ENCODE peak calls at places on chromosomes 13 and 19, in four cellular contexts. B is adrenal gland, V is cardiac fibroblast, F is neural progenitor cell. U is an unnamed sample.

GRCh38 chr13:110340812-110341444 is 33.8 kb downstream of the COL4A2 start:
- DNase-seq in F (no peak), B (peak), V (peak), U (peak)

GRCh38 chr13:60137911-60138570 is 25.7 kb downstream of the DIAPH3 start:
- DNase-seq in B (no peak), V (no peak), F (no peak), U (no peak)

GRCh38 chr13:109412232-109412935 is 374.0 kb downstream of the IRS2 start:
- DNase-seq in F (peak), V (peak), B (peak), U (no peak)

GRCh38 chr19:47005873-47006272 is 13.8 kb upstream of the NPAS1 start:
- DNase-seq in B (no peak), F (no peak), V (no peak), U (peak)

GRCh38 chr13:19888799-19889198 is 25.4 kb upstream of the ZMYM5 start:
- DNase-seq in V (peak), B (no peak), F (no peak), U (peak)

GRCh38 chr13:42153371-42153770 is 104.9 kb downstream of the DGKH start:
- DNase-seq in F (no peak), V (peak), B (no peak), U (no peak)

GRCh38 chr13:94435604-94436226 is 43.8 kb downstream of the DCT start:
- DNase-seq in F (peak), V (peak), B (no peak), U (peak)

GRCh38 chr19:32318884-32319520 is 26.4 kb upstream of the ZNF507 start:
- DNase-seq in F (peak), B (peak), V (peak), U (no peak)

GRCh38 chr19:8367327-8368001 is 3.5 kb downstream of the ANGPTL4 start:
- DNase-seq in B (peak), F (peak), V (peak), U (peak)

GRCh38 chr13:39105110-39105509 is 66.9 kb downstream of the NHLRC3 start:
- DNase-seq in V (peak), B (peak), F (no peak), U (peak)

GRCh38 chr19:13861714-13862531 is 15.0 kb upstream of the NANOS3 start:
- DNase-seq in V (peak), F (peak), B (peak), U (peak)

GRCh38 chr13:99610702-99611289 is 109.5 kb downstream of the TM9SF2 start:
- DNase-seq in V (no peak), B (no peak), F (no peak), U (no peak)

GRCh38 chr19:15828121-15828620 is 12.7 kb upstream of the OR10H1 start:
- DNase-seq in F (no peak), V (no peak), B (no peak), U (no peak)

GRCh38 chr19:50854636-50855410 is at the start of gene KLK3:
- DNase-seq in V (no peak), F (no peak), B (no peak), U (no peak)

GRCh38 chr13:80363890-80364503 is 23.1 kb upstream of the SPRY2 start:
- DNase-seq in F (peak), V (peak), B (no peak), U (peak)

GRCh38 chr19:16259385-16260159 is 61.9 kb downstream of the AP1M1 start:
- DNase-seq in V (no peak), F (no peak), B (peak), U (no peak)

GRCh38 chr19:6415592-6416190 is 8.9 kb downstream of the KHSRP start:
- DNase-seq in V (no peak), B (no peak), F (no peak), U (no peak)

GRCh38 chr19:39558623-39559117 is 18.7 kb upstream of the EID2 start:
- DNase-seq in B (no peak), V (no peak), F (no peak), U (no peak)

GRCh38 chr13:41520699-41521630 is 63.6 kb downstream of the RGCC start:
- DNase-seq in F (no peak), B (no peak), V (no peak), U (peak)

GRCh38 chr19:29678484-29679106 is 13.3 kb downstream of the PLEKHF1 start:
- DNase-seq in V (no peak), F (no peak), B (peak), U (peak)

GRCh38 chr13:108267338-108267737 is 2.2 kb upstream of the TNFSF13B start:
- DNase-seq in B (no peak), V (no peak), F (no peak), U (no peak)

GRCh38 chr13:47896546-47896945 is 104.5 kb downstream of the SUCLA2 start:
- DNase-seq in F (no peak), V (no peak), B (peak), U (no peak)

GRCh38 chr13:28494861-28495585 is at the start of gene FLT1:
- DNase-seq in V (peak), F (peak), B (peak), U (no peak)
- TF ChIP-seq CTCF in V (no peak), F (no peak), B (no peak), U (no peak)

GRCh38 chr19:55095260-55096060 is 19.8 kb downstream of the EPS8L1 start:
- DNase-seq in F (peak), B (no peak), V (no peak), U (no peak)
- H3K4me3 ChIP-seq in F (no peak), B (no peak), V (no peak), U (no peak)

GRCh38 chr19:1070576-1070930 is 3.6 kb downstream of the ARHGAP45 start:
- DNase-seq in B (no peak), V (no peak), F (peak), U (no peak)
- TF ChIP-seq CTCF in B (no peak), V (peak), F (peak), U (no peak)

GRCh38 chr19:954672-955494 is 29.0 kb downstream of the ARID3A start:
- DNase-seq in B (no peak), V (no peak), F (peak), U (no peak)

GRCh38 chr19:953501-954271 is 27.9 kb downstream of the ARID3A start:
- DNase-seq in V (no peak), F (peak), B (no peak), U (no peak)

GRCh38 chr19:952680-953500 is 27.1 kb downstream of the ARID3A start:
- DNase-seq in V (no peak), F (no peak), B (no peak), U (no peak)

GRCh38 chr19:955803-956746 is 28.1 kb upstream of the WDR18 start:
- DNase-seq in B (no peak), V (no peak), F (peak), U (no peak)

GRCh38 chr19:954272-954671 is 28.4 kb downstream of the ARID3A start:
- DNase-seq in B (no peak), V (no peak), F (no peak), U (no peak)
- H3K4me3 ChIP-seq in B (no peak), V (no peak), F (no peak), U (no peak)

GRCh38 chr13:113350065-113350937 is 13.6 kb downstream of the GRTP1 start:
- DNase-seq in B (no peak), F (peak), V (no peak), U (no peak)
- TF ChIP-seq CTCF in B (no peak), F (peak), V (no peak), U (no peak)

U was measured in fibroblast of mammary gland.